ENCODE peak calls at places on chromosome 10, in ten cellular contexts. T is head of caudate nucleus; H is effector CD4-positive, alpha-beta T cell; D is activated CD4-positive, alpha-beta T cell treated with anti-CD3 and anti-CD28 coated beads, Interleukin-2, amount 50 U/mL, for 24 hours; S is activated CD4-positive, alpha-beta memory T cell treated with anti-CD3 and anti-CD28 coated beads for 36 hours; L is EH; M is skeletal muscle cell; X is fibroblast of pulmonary artery; O is HT-29; Y is effector memory CD4-positive, alpha-beta T cell. P is an unnamed sample.

GRCh38 chr10:78706256-78706655 is 362.5 kb upstream of the ZMIZ1 start:
- DNase-seq in O (no peak), T (no peak), M (no peak), Y (no peak), L (peak), S (no peak), D (no peak), H (no peak), X (no peak), P (peak)

GRCh38 chr10:61836888-61837747 is 64.4 kb upstream of the ARID5B start:
- DNase-seq in L (peak), S (no peak), O (peak), Y (no peak), M (no peak), H (no peak), D (no peak), T (no peak), X (peak), P (peak)

GRCh38 chr10:104937528-104937927 is 296.4 kb downstream of the SORCS3 start:
- DNase-seq in Y (no peak), D (no peak), X (peak), L (peak), T (no peak), M (peak), H (no peak), S (no peak), O (no peak), P (peak)

GRCh38 chr10:93383562-93383981 is 98.6 kb downstream of the MYOF start:
- DNase-seq in O (no peak), H (no peak), T (no peak), Y (no peak), M (peak), S (no peak), X (peak), D (no peak), L (peak), P (peak)

GRCh38 chr10:69883256-69883655 is 81.5 kb downstream of the COL13A1 start:
- DNase-seq in M (no peak), X (no peak), S (no peak), Y (no peak), O (peak), T (no peak), L (no peak), H (no peak), D (no peak), P (no peak)

GRCh38 chr10:78851652-78852051 is 217.1 kb upstream of the ZMIZ1 start:
- DNase-seq in H (no peak), Y (no peak), L (peak), X (no peak), D (no peak), S (no peak), M (no peak), O (no peak), T (no peak), P (peak)

GRCh38 chr10:130935897-130936550 is 375.5 kb downstream of the TCERG1L start:
- DNase-seq in H (no peak), O (no peak), X (no peak), Y (no peak), M (no peak), S (no peak), L (no peak), D (no peak), T (no peak), P (no peak)

GRCh38 chr10:43214071-43214955 is 52.6 kb downstream of the RASGEF1A start:
- DNase-seq in S (no peak), D (no peak), T (no peak), M (no peak), H (no peak), O (no peak), X (peak), L (peak), Y (no peak), P (no peak)

P was measured in fibroblast of mammary gland.